ENCODE peak calls at places on chromosome 19, in four cellular contexts. C is IMR-90, F is K562, W is HCT116. Z is an unnamed sample.

GRCh38 chr19:679418-680286 is 3.5 kb downstream of the FSTL3 start:
- DNase-seq in W (no peak), F (peak), C (peak), Z (peak)

GRCh38 chr19:47414469-47414868 is 4.9 kb downstream of the MEIS3 start:
- DNase-seq in W (no peak), C (no peak), F (peak), Z (peak)

GRCh38 chr19:17475541-17476115 is 5.3 kb downstream of the SLC27A1 start:
- DNase-seq in F (no peak), C (peak), W (peak), Z (no peak)

GRCh38 chr19:2360876-2361232 is 789 bp downstream of the TMPRSS9 start:
- DNase-seq in W (no peak), F (no peak), C (no peak), Z (no peak)

GRCh38 chr19:33473644-33474305 is 47.8 kb downstream of the PEPD start:
- DNase-seq in W (no peak), F (no peak), C (peak), Z (no peak)

GRCh38 chr19:49149652-49150105 is 5.5 kb downstream of the HRC start:
- DNase-seq in W (peak), F (peak), C (peak), Z (peak)

GRCh38 chr19:16325161-16325527 is 518 bp downstream of the KLF2 start:
- DNase-seq in W (no peak), C (no peak), F (peak), Z (peak)

GRCh38 chr19:41753159-41753558 is 2.2 kb upstream of the CEACAM6 start:
- DNase-seq in C (no peak), W (peak), F (peak), Z (peak)

GRCh38 chr19:14237011-14237941 is 31.3 kb upstream of the ADGRL1 start:
- DNase-seq in W (no peak), F (no peak), C (no peak), Z (no peak)

GRCh38 chr19:18122424-18122823 is 24.8 kb downstream of the MAST3 start:
- DNase-seq in W (no peak), F (no peak), C (no peak), Z (no peak)

GRCh38 chr19:15631817-15632216 is 8.9 kb upstream of the CYP4F3 start:
- DNase-seq in F (peak), C (no peak), W (no peak), Z (no peak)

GRCh38 chr19:42193706-42194105 is 23.8 kb downstream of the DEDD2 start:
- DNase-seq in W (no peak), F (no peak), C (peak), Z (no peak)

GRCh38 chr19:1825909-1826556 is 14.0 kb upstream of the ATP8B3 start:
- DNase-seq in C (peak), W (no peak), F (peak), Z (peak)

GRCh38 chr19:725461-726089 is 16.8 kb downstream of the PALM start:
- DNase-seq in W (no peak), C (no peak), F (no peak), Z (no peak)

GRCh38 chr19:49094505-49095482 is 9.5 kb downstream of the SNRNP70 start:
- DNase-seq in F (no peak), W (no peak), C (no peak), Z (no peak)

GRCh38 chr19:3544054-3544376 is 5.0 kb downstream of the TEKTIP1 start:
- DNase-seq in W (no peak), F (no peak), C (no peak), Z (no peak)
- TF ChIP-seq CEBPB in W (no peak), F (no peak), C (no peak), Z (no peak)

DNA sequence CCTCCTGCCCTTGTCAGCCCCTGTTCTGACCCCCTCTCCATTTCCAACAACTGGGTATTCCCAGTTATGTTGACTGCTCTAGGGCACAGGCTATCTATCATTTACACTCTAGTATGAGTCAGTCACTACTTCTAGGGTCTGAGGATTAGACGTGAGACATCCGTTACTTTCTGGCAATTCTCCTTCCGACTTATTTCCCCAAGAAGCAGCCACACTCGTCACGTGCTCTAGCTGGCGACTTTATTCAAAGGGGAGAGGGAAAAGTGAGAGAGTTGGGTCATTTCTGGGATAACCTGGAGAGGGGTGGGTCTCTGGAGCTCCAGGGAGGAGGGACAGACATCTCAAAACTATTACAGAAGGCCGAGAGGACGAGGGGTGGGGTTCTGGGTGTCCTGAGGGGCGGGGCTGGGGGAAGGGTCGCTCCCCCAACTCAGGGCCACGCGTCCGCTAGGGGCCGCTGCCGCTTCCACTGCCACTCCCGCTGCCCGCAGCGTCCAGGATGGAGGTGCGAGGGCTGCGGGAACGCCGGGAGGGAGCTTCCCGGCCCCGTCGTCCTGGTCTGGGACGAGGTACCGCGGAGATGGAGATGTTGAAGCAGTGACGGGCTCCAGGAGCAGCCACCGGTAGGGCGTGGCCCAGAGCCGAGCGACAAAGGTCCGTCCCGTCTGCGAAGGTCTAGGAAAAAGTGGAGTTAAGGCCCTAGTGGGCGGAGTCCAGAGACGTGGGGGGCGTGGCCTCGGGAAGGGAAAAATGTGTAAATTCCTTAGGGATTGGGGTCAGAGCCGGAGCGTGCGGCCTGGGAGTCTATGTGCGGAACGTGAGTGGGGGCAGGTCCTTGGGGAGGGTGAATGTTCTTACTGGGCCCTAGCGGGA is 8.9 kb downstream of the RTBDN start:
- DNase-seq in W (no peak), F (peak), C (no peak), Z (no peak)
- TF ChIP-seq CEBPB in W (no peak), F (no peak), C (no peak), Z (no peak)

GRCh38 chr19:5108123-5108613 is 139.3 kb downstream of the KDM4B start:
- DNase-seq in W (no peak), C (no peak), F (no peak), Z (no peak)
- TF ChIP-seq CEBPB in W (no peak), C (no peak), F (no peak), Z (no peak)

GRCh38 chr19:35777411-35777841 is 2.1 kb downstream of the ARHGAP33 start:
- DNase-seq in W (no peak), C (no peak), F (no peak), Z (no peak)

GRCh38 chr19:35774274-35775045 is 904 bp upstream of the ARHGAP33 start:
- DNase-seq in C (no peak), W (no peak), F (no peak), Z (peak)

GRCh38 chr19:35776102-35776788 is 881 bp downstream of the ARHGAP33 start:
- DNase-seq in F (no peak), W (no peak), C (no peak), Z (no peak)

GRCh38 chr19:35775046-35775297 is 392 bp upstream of the ARHGAP33 start:
- DNase-seq in W (no peak), F (no peak), C (no peak), Z (no peak)

GRCh38 chr19:35775298-35776101 is at the start of gene ARHGAP33:
- DNase-seq in C (peak), W (peak), F (peak), Z (peak)
- TF ChIP-seq CEBPB in C (no peak), W (no peak), F (no peak), Z (no peak)

DNA sequence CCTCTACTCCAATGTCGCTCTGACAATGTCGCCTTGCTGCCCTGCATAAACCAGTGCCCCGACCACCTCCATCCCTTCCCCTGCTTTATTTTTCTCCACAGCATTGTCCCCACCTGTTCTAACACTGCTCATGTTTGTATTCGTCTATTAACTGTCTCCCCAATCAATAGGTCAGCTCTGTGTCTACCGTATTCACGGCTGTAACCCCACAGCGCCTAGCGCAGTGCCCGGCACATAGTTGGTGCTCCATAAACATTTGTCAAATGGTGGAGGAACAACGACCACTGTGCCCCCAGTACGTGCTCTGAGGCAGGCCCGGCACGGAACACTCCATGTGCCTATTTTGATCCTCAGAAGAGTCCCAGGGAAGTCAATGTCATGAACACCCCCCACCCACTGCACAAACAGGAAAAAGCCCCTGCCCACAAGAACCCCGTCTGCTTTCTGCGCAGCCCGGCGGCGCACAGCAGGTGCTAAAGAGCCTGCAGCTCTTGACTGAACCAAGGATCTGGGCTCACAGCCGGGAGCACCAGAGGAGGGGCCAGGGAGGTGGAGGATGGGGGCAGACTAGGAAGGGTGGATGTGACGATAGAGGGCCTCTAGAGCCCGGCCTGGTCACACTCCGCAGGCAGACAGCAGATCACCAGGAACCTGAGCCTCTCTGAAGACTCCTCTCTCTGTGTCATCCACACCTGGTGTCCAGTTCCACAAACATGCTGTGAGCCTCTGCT is 1.8 kb upstream of the CEACAM16 start:
- DNase-seq in C (no peak), W (no peak), F (no peak), Z (no peak)
- TF ChIP-seq CEBPB in C (no peak), W (no peak), F (no peak), Z (no peak)

GRCh38 chr19:54013866-54014265 is 22.4 kb downstream of the CACNG6 start:
- DNase-seq in F (no peak), C (no peak), W (no peak), Z (no peak)

GRCh38 chr19:54021363-54021762 is 29.9 kb downstream of the CACNG6 start:
- DNase-seq in W (no peak), F (no peak), C (no peak), Z (no peak)

GRCh38 chr19:54021932-54022331 is 30.5 kb downstream of the CACNG6 start:
- DNase-seq in F (no peak), C (no peak), W (no peak), Z (no peak)

GRCh38 chr19:54014920-54015560 is 23.6 kb downstream of the CACNG6 start:
- DNase-seq in W (no peak), F (no peak), C (no peak), Z (no peak)

GRCh38 chr19:54017266-54017665 is 25.8 kb downstream of the CACNG6 start:
- DNase-seq in C (peak), W (no peak), F (no peak), Z (peak)
- TF ChIP-seq CEBPB in C (no peak), W (no peak), F (no peak), Z (no peak)

GRCh38 chr19:55647732-55648656 is at the start of gene CCDC106:
- DNase-seq in W (no peak), C (peak), F (peak), Z (peak)
- TF ChIP-seq CEBPB in W (no peak), C (no peak), F (no peak), Z (no peak)

DNA sequence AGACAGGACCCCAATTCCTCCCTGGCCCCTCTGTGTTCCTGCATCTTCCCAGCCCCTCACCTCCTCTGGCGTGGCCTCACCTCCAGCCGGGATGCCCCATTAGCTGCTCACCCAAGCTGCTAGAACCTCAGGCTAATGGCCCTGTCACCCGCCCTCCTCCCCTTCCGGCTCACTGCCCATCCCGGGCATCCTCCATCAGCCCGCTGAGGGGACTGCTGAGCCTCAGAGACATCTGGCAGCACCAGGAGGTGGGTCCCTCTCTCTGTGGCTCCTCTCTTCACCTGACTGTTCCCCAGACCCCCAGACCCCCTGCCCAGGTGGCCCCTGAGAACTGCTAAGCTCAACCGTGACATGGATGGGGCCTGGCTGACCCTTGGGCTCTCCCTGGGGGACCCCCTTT is 2.9 kb downstream of the FFAR1 start:
- DNase-seq in W (no peak), F (no peak), C (no peak), Z (no peak)
- TF ChIP-seq CEBPB in W (no peak), F (no peak), C (no peak), Z (no peak)

GRCh38 chr19:11203194-11204075 is 6.1 kb upstream of the KANK2 start:
- DNase-seq in W (no peak), C (peak), F (peak), Z (peak)

GRCh38 chr19:11204076-11204602 is 6.8 kb upstream of the KANK2 start:
- DNase-seq in F (no peak), W (no peak), C (no peak), Z (no peak)

GRCh38 chr19:11205939-11206570 is 8.7 kb upstream of the KANK2 start:
- DNase-seq in C (no peak), W (no peak), F (no peak), Z (no peak)

GRCh38 chr19:11202488-11203193 is 5.3 kb upstream of the KANK2 start:
- DNase-seq in C (no peak), F (no peak), W (no peak), Z (no peak)

DNA sequence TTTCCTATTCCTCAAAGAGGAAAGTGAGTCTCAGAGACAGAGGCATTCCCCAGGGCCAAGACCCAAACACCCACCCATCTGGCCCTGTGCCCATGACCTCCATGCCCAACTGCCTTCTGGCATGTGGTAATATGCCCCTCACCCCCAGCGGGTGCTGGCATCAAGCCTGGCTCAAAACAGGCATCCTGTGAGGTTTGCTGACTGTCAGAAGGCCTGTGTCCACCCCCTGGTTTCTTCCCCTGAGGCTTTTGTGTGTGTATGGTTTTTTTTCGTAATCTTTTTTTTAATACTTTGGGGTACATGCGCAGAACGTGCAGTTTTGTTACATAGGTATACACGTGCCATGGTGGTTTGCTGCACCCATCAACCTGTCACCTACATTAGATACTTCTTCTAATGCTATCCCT is 7.6 kb upstream of the KANK2 start:
- DNase-seq in C (no peak), F (no peak), W (no peak), Z (no peak)
- TF ChIP-seq CEBPB in C (no peak), F (no peak), W (no peak), Z (no peak)

DNA sequence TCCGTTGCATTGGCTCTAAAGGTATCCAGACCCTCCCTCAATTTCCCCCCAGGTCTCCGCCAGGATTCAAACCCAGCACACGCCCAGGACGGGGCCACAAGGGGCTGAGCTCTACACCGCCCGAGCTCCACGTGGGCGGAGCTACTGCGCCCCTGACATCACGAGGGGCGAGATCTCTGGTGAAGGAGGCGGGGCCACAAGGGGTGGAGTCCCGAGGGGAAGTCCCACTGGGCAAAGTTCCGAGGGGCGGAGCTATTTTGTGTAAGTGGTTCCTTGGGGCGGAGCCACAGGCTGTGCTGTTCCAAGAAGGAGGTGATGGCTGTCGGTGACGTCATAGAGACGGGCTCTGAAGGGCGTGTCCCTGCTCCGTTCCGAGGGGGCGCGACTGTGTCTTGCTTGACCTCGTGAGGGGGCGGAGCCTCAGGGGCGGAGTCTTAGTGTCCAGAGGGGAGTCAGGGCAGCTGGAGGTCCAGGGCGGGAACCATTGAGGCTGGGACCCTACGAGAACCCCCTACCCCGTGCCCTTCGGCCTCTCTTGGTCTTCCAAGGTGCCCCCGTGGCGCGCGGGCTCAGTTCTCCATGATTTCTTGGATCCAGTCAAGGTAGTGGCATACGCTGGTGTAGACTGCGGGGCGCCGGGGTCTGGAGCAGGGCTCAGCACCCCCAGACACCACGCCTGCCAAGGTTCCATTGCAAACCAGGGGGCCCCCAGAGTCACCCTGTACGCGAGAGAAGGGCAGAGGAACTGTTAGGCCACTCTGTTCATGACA is 1.3 kb upstream of the KLK8 start:
- DNase-seq in W (peak), F (peak), C (no peak), Z (peak)
- TF ChIP-seq CEBPB in W (no peak), F (no peak), C (no peak), Z (no peak)